ENCODE peak calls at places on chromosomes 4 and X, in seven cellular contexts. W is Peyer's patch, R is astrocyte, T is dorsolateral prefrontal cortex, L is lower lobe of right lung, J is Caco-2, Y is neural progenitor cell. H is an unnamed sample.

GRCh38 chr4:177047070-177047850 is 254.5 kb upstream of the VEGFC start:
- DNase-seq in W (no peak), R (peak), T (peak), L (no peak), J (peak), Y (peak), H (no peak)

GRCh38 chr4:97998203-97998602 is 145.1 kb downstream of the STPG2 start:
- DNase-seq in W (no peak), R (no peak), T (no peak), L (no peak), J (no peak), Y (no peak), H (no peak)

GRCh38 chrX:56800801-56801200 is 71.8 kb downstream of the NBDY start:
- DNase-seq in W (peak), R (no peak), T (no peak), L (no peak), J (no peak), Y (no peak), H (no peak)

GRCh38 chr4:112284166-112284565 is 1.5 kb downstream of the TIFA start:
- DNase-seq in W (no peak), R (no peak), T (no peak), L (no peak), J (no peak), Y (no peak), H (no peak)

GRCh38 chr4:110787109-110787508 is 164.2 kb upstream of the PITX2 start:
- DNase-seq in W (no peak), R (no peak), T (no peak), L (no peak), J (no peak), Y (no peak), H (no peak)

GRCh38 chr4:182886768-182887167 is 30.4 kb downstream of the DCTD start:
- DNase-seq in W (no peak), R (no peak), T (no peak), L (no peak), J (no peak), Y (no peak), H (no peak)

GRCh38 chrX:43349363-43349762 is 306.7 kb upstream of the MAOA start:
- DNase-seq in W (no peak), R (no peak), T (no peak), L (no peak), J (peak), Y (peak), H (no peak)

GRCh38 chrX:10110984-10111363 is 45.8 kb upstream of the CLCN4 start:
- DNase-seq in W (peak), R (no peak), T (no peak), L (no peak), J (no peak), Y (no peak), H (no peak)

GRCh38 chr4:8129136-8129535 is 29.5 kb downstream of the ABLIM2 start:
- DNase-seq in W (no peak), R (no peak), T (no peak), L (no peak), J (no peak), Y (no peak), H (no peak)

GRCh38 chr4:81194286-81194685 is 20.7 kb downstream of the PRKG2 start:
- DNase-seq in W (no peak), R (no peak), T (no peak), L (no peak), J (no peak), Y (no peak), H (no peak)

GRCh38 chrX:106933538-106933961 is 13.3 kb downstream of the CLDN2 start:
- DNase-seq in W (no peak), R (peak), T (no peak), L (no peak), J (peak), Y (no peak), H (no peak)

GRCh38 chr4:107094332-107094731 is 58.2 kb upstream of the DKK2 start:
- DNase-seq in W (no peak), R (peak), T (no peak), L (no peak), J (no peak), Y (no peak), H (no peak)

GRCh38 chr4:100428051-100428450 is 89.8 kb downstream of the EMCN start:
- DNase-seq in W (no peak), R (peak), T (no peak), L (no peak), J (no peak), Y (no peak), H (no peak)

GRCh38 chr4:7044415-7044930 is 1.3 kb downstream of the TADA2B start:
- DNase-seq in W (no peak), R (no peak), T (no peak), L (no peak), J (no peak), Y (peak), H (no peak)

GRCh38 chr4:123843137-123843536 is 446.5 kb downstream of the SPRY1 start:
- DNase-seq in W (no peak), R (no peak), T (no peak), L (no peak), J (no peak), Y (no peak), H (no peak)

GRCh38 chrX:17597836-17598434 is 139.4 kb upstream of the SCML1 start:
- DNase-seq in W (peak), R (peak), T (peak), L (peak), J (no peak), Y (no peak), H (no peak)

GRCh38 chrX:25754399-25754798 is 383.7 kb upstream of the MAGEB18 start:
- DNase-seq in W (no peak), R (no peak), T (no peak), L (no peak), J (no peak), Y (no peak), H (no peak)

GRCh38 chr4:174314274-174314673 is 30.6 kb downstream of the CEP44 start:
- DNase-seq in W (no peak), R (no peak), T (no peak), L (no peak), J (no peak), Y (no peak), H (no peak)

GRCh38 chr4:48739560-48740019 is 40.5 kb downstream of the FRYL start:
- DNase-seq in W (no peak), R (no peak), T (no peak), L (no peak), J (no peak), Y (no peak), H (no peak)

GRCh38 chr4:78581626-78582025 is 30.1 kb downstream of the ANXA3 start:
- DNase-seq in W (no peak), R (no peak), T (no peak), L (no peak), J (no peak), Y (no peak), H (no peak)

GRCh38 chrX:134074151-134074550 is 88.8 kb upstream of the GPC3 start:
- DNase-seq in W (no peak), R (no peak), T (no peak), L (no peak), J (no peak), Y (no peak), H (no peak)

GRCh38 chr4:74671074-74671698 is 123.1 kb downstream of the BTC start:
- DNase-seq in W (no peak), R (peak), T (no peak), L (no peak), J (peak), Y (peak), H (no peak)

GRCh38 chr4:89216866-89217265 is 90.7 kb downstream of the GPRIN3 start:
- DNase-seq in W (no peak), R (no peak), T (no peak), L (no peak), J (no peak), Y (no peak), H (no peak)

GRCh38 chrX:52277666-52278065 is 91.2 kb upstream of the XAGE2 start:
- DNase-seq in W (no peak), R (no peak), T (no peak), L (no peak), J (no peak), Y (no peak), H (no peak)

GRCh38 chrX:67544281-67544680 is 460 bp downstream of the AR start:
- DNase-seq in W (no peak), R (no peak), T (no peak), L (peak), J (peak), Y (peak), H (no peak)

GRCh38 chr4:168794092-168794707 is 215.9 kb downstream of the CBR4 start:
- DNase-seq in W (no peak), R (no peak), T (no peak), L (no peak), J (no peak), Y (no peak), H (no peak)

GRCh38 chr4:100907465-100908454 is 389.9 kb upstream of the EMCN start:
- DNase-seq in W (no peak), R (peak), T (no peak), L (no peak), J (peak), Y (no peak), H (no peak)

DNA sequence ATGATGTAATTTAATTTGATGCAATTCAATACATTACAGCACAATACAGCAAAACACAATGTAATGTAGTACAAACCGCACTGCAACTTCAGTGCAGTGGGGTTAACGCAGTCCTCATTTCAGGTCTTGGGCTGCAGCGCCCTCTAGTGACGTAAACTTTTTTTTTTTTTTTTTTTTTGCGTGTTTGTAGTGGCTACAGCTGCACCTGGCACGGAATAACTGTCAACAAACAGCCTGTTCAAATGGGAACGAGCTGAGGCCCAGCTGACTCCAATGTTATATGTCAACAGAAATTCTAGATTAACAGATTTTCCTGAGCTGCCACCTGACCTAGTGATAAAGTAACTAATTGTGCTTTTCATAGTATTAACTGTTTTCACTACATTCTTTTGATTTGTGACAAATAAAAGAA is 33.5 kb upstream of the RASSF6 start:
- DNase-seq in W (peak), R (peak), T (no peak), L (peak), J (peak), Y (peak), H (no peak)
- TF ChIP-seq CTCF in W (peak), R (peak), T (peak), L (peak), J (peak), Y (peak), H (peak)

DNA sequence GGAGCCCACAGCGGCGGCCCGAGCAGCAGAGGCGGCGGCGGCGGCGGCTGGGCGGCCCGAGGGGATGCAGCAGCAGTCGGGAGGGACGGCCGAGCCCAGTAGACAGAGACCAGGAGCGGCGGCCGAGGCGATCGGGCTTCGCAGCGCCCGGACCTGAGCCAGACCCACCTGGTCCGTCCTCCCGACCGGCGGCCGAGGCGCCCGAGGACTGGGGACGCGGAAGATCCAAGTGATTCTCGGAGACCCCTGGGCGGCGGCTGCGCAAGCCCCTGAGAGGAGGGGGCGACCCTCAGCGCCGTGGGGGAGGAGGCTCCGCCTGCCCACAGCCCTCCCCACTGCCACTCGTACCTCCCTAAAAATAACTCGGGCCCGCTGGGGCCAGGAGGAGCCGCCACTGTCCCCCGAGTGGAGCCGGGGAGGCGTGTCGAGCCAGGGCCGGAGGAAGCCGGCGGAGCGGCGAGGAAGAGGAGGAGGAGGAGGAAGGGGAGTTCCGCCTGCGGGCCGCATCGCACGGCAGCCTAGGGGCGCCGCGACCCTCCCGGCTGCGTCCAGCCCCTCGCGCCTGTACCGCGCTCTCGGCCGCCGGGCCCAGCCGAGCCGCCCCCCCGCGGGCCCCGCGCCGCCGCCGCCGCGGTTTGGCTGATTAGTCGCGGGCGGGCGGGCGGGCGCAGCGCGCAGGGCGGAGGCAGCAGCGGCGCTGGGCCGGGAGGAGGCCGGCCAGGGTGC is 690 bp downstream of the RAPGEF2 start:
- DNase-seq in W (peak), R (no peak), T (peak), L (peak), J (peak), Y (peak), H (peak)
- TF ChIP-seq CTCF in W (no peak), R (no peak), T (no peak), L (no peak), J (no peak), Y (no peak), H (no peak)

DNA sequence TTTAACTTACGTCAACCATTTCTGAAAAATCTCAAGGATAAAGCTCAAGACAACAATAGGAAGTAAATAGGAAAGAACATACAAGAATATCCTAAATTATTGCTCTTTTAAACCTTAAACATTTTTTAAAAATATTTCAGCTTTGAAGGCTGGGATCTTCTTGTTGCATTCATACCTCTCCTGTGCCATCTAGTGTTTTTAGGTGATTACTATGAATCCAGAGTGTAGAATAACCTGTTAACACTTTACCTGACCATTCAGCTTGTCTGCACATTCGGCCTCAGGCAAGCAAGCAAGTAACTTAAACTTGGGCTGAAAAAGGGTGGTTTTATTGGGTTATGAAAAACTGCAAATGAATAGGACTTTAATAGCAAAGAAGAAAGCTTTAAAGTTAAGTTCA is 507.8 kb upstream of the INTU start:
- DNase-seq in W (no peak), R (peak), T (no peak), L (no peak), J (no peak), Y (no peak), H (no peak)
- TF ChIP-seq CTCF in W (no peak), R (no peak), T (peak), L (no peak), J (no peak), Y (no peak), H (peak)

GRCh38 chrX:37986893-37987292 is 19.5 kb upstream of the SYTL5 start:
- DNase-seq in W (no peak), R (peak), T (no peak), L (no peak), J (no peak), Y (no peak), H (no peak)

GRCh38 chrX:37993857-37994619 is 12.3 kb upstream of the SYTL5 start:
- DNase-seq in W (no peak), R (peak), T (no peak), L (peak), J (no peak), Y (peak), H (no peak)

GRCh38 chrX:37984880-37985279 is 21.5 kb upstream of the SYTL5 start:
- DNase-seq in W (no peak), R (no peak), T (no peak), L (no peak), J (no peak), Y (no peak), H (no peak)

GRCh38 chrX:37989304-37989703 is 17.0 kb upstream of the SYTL5 start:
- DNase-seq in W (no peak), R (no peak), T (no peak), L (no peak), J (peak), Y (no peak), H (no peak)
- TF ChIP-seq CTCF in W (no peak), R (no peak), T (no peak), L (no peak), J (no peak), Y (no peak), H (no peak)

GRCh38 chrX:116961872-116962582 is 499.3 kb upstream of the CT83 start:
- DNase-seq in W (no peak), R (no peak), T (no peak), L (no peak), J (no peak), Y (no peak), H (no peak)
- TF ChIP-seq CTCF in W (no peak), R (no peak), T (no peak), L (no peak), J (no peak), Y (peak), H (no peak)